ENCODE peak calls at places on chromosomes 16 and 17, in seven cellular contexts. G is NCI-H510A treated with DMSO at 0.1 percent for 48 hours; I is CD8-positive, alpha-beta T cell; L is ELR; N is mucosa of gallbladder; U is SK-N-MC; K is heart right ventricle. W is an unnamed sample.

GRCh38 chr16:72753883-72754282 is 294.0 kb downstream of the ZFHX3 start:
- DNase-seq in K (no peak), I (no peak), U (no peak), G (no peak), L (no peak), N (no peak), W (no peak)

GRCh38 chr16:4415538-4416199 is 727 bp downstream of the CORO7 start:
- DNase-seq in K (peak), G (no peak), N (peak), L (peak), U (no peak), I (peak), W (peak)

GRCh38 chr16:86960266-86960665 is 356.9 kb downstream of the C16orf95 start:
- DNase-seq in U (no peak), N (no peak), L (no peak), I (no peak), K (no peak), G (no peak), W (no peak)

GRCh38 chr17:48004973-48005372 is 32.6 kb downstream of the COPZ2 start:
- DNase-seq in K (no peak), U (no peak), L (peak), N (no peak), I (no peak), G (no peak), W (no peak)

GRCh38 chr17:8859029-8859803 is 8.3 kb downstream of the PIK3R6 start:
- DNase-seq in N (no peak), I (no peak), K (no peak), G (no peak), U (no peak), L (peak), W (peak)

GRCh38 chr17:68101992-68102758 is 66.6 kb downstream of the KPNA2 start:
- DNase-seq in U (no peak), N (no peak), G (peak), K (peak), L (peak), I (peak), W (no peak)

GRCh38 chr17:27526603-27527002 is 70.4 kb downstream of the KSR1 start:
- DNase-seq in G (no peak), I (no peak), L (no peak), K (no peak), U (no peak), N (peak), W (no peak)

GRCh38 chr17:67050066-67050465 is 5.7 kb downstream of the CACNG1 start:
- DNase-seq in K (no peak), U (no peak), I (no peak), N (no peak), G (no peak), L (no peak), W (peak)

GRCh38 chr16:4935231-4935855 is 1.6 kb downstream of the PPL start:
- DNase-seq in U (no peak), G (no peak), I (no peak), N (peak), L (no peak), K (peak), W (no peak)

GRCh38 chr16:27426423-27427408 is 24.7 kb downstream of the IL21R start:
- DNase-seq in I (peak), L (peak), G (peak), K (no peak), U (no peak), N (peak), W (peak)

GRCh38 chr17:1959871-1960569 is 65.1 kb downstream of the RTN4RL1 start:
- DNase-seq in L (no peak), N (no peak), G (no peak), U (no peak), K (no peak), I (no peak), W (no peak)

GRCh38 chr17:47839899-47840741 is 953 bp downstream of the SCRN2 start:
- DNase-seq in N (no peak), U (no peak), L (no peak), G (no peak), K (no peak), I (no peak), W (no peak)

GRCh38 chr16:48112603-48113400 is 43.0 kb downstream of the ABCC12 start:
- DNase-seq in U (no peak), N (no peak), L (no peak), I (no peak), K (peak), G (no peak), W (no peak)

GRCh38 chr16:61500851-61501250 is 535.4 kb downstream of the CDH8 start:
- DNase-seq in U (no peak), K (no peak), G (no peak), L (no peak), N (no peak), I (no peak), W (no peak)